ENCODE peak calls at places on chromosomes 12 and 14, in five cellular contexts. One of them, this sample, is unnamed.

GRCh38 chr12:127282786-127283565 is 984.0 kb upstream of the TMEM132C start:
- DNase-seq in AG09319: no peak
- DNase-seq in osteocyte: no peak
- DNase-seq in A549: no peak
- DNase-seq in neural progenitor cell: no peak
- DNase-seq in this sample: no peak

GRCh38 chr12:102474438-102475064 is 5.8 kb downstream of the IGF1 start:
- DNase-seq in A549: peak
- DNase-seq in osteocyte: no peak
- DNase-seq in neural progenitor cell: no peak
- DNase-seq in AG09319: no peak
- DNase-seq in this sample: no peak

GRCh38 chr12:101783838-101784237 is 44.6 kb upstream of the SYCP3 start:
- DNase-seq in A549: no peak
- DNase-seq in osteocyte: no peak
- DNase-seq in neural progenitor cell: no peak
- DNase-seq in AG09319: no peak
- DNase-seq in this sample: no peak

GRCh38 chr14:82501554-82501953 is 967.9 kb upstream of the SEL1L start:
- DNase-seq in osteocyte: no peak
- DNase-seq in A549: no peak
- DNase-seq in neural progenitor cell: no peak
- DNase-seq in AG09319: no peak
- DNase-seq in this sample: no peak

GRCh38 chr14:105096206-105096875 is 31.1 kb upstream of the GPR132 start:
- DNase-seq in neural progenitor cell: no peak
- DNase-seq in A549: no peak
- DNase-seq in AG09319: no peak
- DNase-seq in osteocyte: no peak
- DNase-seq in this sample: no peak

GRCh38 chr14:75822522-75823288 is 159.1 kb downstream of the TGFB3 start:
- DNase-seq in A549: no peak
- DNase-seq in osteocyte: no peak
- DNase-seq in neural progenitor cell: no peak
- DNase-seq in AG09319: no peak
- DNase-seq in this sample: no peak

GRCh38 chr12:51970904-51971646 is 19.6 kb downstream of the ACVR1B start:
- DNase-seq in neural progenitor cell: peak
- DNase-seq in A549: peak
- DNase-seq in osteocyte: no peak
- DNase-seq in AG09319: no peak
- DNase-seq in this sample: peak

GRCh38 chr12:67698711-67699603 is 50.4 kb downstream of the DYRK2 start:
- DNase-seq in AG09319: no peak
- DNase-seq in neural progenitor cell: no peak
- DNase-seq in A549: no peak
- DNase-seq in osteocyte: no peak
- DNase-seq in this sample: no peak

GRCh38 chr14:96582641-96582980 is 80.4 kb downstream of the PAPOLA start:
- DNase-seq in osteocyte: peak
- DNase-seq in A549: no peak
- DNase-seq in AG09319: no peak
- DNase-seq in neural progenitor cell: no peak
- DNase-seq in this sample: no peak

DNA sequence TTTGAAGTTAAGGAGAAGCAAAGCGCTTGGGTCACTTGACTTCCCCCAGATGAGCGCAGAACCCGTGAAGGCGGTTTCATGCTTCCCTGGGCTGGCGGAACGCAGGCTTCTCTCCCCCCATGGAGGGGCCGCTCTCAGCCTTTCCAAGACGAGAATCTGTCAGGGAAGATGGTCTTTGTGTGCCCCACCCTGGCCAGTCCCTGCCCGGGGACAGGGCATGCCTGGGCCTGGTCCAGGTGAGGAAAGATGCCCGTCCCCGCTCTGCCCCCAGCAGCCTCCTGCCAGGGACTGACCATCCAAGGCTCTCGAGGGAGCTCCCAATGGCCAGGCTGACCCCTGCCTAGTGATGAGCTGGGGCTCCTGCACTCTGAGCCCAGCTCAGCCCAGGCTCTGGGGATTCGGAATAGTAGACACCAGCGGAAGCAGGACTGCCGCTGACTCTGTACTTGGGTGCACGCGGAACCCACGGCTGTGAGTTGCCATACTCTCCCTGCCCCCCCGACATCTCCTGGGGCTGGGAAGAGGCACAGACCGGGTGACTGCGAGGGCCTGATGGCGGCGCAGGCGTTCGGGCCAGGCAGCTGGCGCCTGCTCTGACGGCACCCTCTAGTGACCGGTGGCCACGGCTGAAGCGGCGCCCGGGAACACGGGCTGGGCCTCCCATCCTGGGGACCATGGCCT is 142.2 kb upstream of the FKBP4 start:
- DNase-seq in osteocyte: no peak
- DNase-seq in neural progenitor cell: peak
- DNase-seq in AG09319: no peak
- DNase-seq in A549: peak
- DNase-seq in this sample: no peak
- TF ChIP-seq CTCF in osteocyte: no peak
- TF ChIP-seq CTCF in neural progenitor cell: peak
- TF ChIP-seq CTCF in AG09319: no peak
- TF ChIP-seq CTCF in A549: peak
- TF ChIP-seq CTCF in this sample: no peak

GRCh38 chr14:90458536-90458935 is 61.7 kb downstream of the CALM1 start:
- DNase-seq in osteocyte: no peak
- DNase-seq in neural progenitor cell: no peak
- DNase-seq in AG09319: no peak
- DNase-seq in A549: no peak
- DNase-seq in this sample: no peak

GRCh38 chr14:90464481-90464880 is 67.7 kb downstream of the CALM1 start:
- DNase-seq in neural progenitor cell: no peak
- DNase-seq in AG09319: no peak
- DNase-seq in osteocyte: no peak
- DNase-seq in A549: no peak
- DNase-seq in this sample: no peak

GRCh38 chr14:90460136-90460535 is 63.3 kb downstream of the CALM1 start:
- DNase-seq in AG09319: no peak
- DNase-seq in osteocyte: peak
- DNase-seq in A549: no peak
- DNase-seq in neural progenitor cell: no peak
- DNase-seq in this sample: no peak

GRCh38 chr14:90457191-90457590 is 60.4 kb downstream of the CALM1 start:
- DNase-seq in A549: no peak
- DNase-seq in neural progenitor cell: no peak
- DNase-seq in AG09319: no peak
- DNase-seq in osteocyte: no peak
- DNase-seq in this sample: no peak

DNA sequence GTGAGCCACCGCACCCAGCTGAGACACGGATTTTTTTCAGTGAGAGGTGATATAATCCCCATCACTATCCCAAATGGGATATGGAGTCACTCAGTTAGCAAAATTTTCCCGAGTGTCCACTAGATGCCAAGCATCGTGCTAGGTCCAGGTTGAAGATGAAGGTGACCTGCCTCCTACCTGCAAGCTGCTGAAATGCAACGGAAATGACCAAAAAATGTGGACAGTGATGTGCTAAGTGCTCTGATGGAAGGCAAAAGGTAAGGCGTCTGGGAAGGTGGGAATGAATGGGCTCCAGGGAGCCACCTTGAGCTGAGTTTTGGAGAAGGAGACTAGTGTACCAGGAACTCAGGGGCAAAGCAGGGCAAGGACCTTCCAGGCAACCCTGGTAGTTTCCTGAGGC is 64.6 kb downstream of the CALM1 start:
- DNase-seq in A549: peak
- DNase-seq in AG09319: no peak
- DNase-seq in osteocyte: no peak
- DNase-seq in neural progenitor cell: no peak
- DNase-seq in this sample: no peak
- TF ChIP-seq CTCF in A549: no peak
- TF ChIP-seq CTCF in AG09319: no peak
- TF ChIP-seq CTCF in osteocyte: no peak
- TF ChIP-seq CTCF in neural progenitor cell: no peak
- TF ChIP-seq CTCF in this sample: no peak

DNA sequence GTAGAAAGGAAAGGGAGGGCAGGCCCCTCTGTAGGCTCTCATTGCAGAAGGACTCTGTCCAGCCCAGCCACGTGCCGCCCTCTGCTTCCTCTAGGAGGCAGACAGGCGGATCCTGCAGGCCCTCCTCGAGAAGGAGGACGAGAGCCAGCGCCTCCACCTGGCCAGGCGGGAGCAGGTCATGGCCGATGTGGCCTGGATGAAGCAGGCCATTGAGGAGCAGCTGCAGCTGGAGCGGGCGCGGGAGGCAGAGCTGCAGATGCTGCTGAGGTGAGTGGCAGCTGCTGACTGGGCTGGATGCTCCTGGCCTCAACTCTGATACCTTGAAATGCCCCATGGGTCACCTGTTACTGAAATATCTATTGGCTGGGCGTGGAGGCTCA is 10.9 kb downstream of the TCHP start:
- DNase-seq in neural progenitor cell: peak
- DNase-seq in A549: peak
- DNase-seq in osteocyte: no peak
- DNase-seq in AG09319: no peak
- DNase-seq in this sample: peak
- TF ChIP-seq CTCF in neural progenitor cell: peak
- TF ChIP-seq CTCF in A549: peak
- TF ChIP-seq CTCF in osteocyte: peak
- TF ChIP-seq CTCF in AG09319: peak
- TF ChIP-seq CTCF in this sample: peak

DNA sequence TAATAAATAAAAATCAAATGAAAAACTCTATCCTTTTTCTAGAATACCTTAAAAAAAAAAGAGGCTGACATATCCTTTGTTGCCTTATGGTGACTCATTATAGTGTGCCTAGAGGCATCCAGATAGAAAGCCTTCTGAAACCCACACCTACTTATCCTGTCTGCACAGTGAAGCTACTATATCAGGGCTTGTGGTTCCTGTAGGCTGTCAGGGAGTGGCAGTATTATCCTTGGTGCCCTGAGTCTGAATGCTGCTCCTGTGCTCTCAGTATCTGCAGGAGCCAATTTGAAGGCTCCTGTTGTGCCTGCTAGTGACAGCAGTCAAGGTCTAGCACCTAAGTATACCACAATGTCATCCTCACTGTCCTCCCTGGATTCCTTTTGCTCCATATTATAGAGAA is 168.4 kb upstream of the AVPR1A start:
- DNase-seq in A549: peak
- DNase-seq in AG09319: no peak
- DNase-seq in osteocyte: no peak
- DNase-seq in neural progenitor cell: no peak
- DNase-seq in this sample: no peak
- TF ChIP-seq CTCF in A549: no peak
- TF ChIP-seq CTCF in AG09319: no peak
- TF ChIP-seq CTCF in osteocyte: peak
- TF ChIP-seq CTCF in neural progenitor cell: no peak
- TF ChIP-seq CTCF in this sample: no peak

DNA sequence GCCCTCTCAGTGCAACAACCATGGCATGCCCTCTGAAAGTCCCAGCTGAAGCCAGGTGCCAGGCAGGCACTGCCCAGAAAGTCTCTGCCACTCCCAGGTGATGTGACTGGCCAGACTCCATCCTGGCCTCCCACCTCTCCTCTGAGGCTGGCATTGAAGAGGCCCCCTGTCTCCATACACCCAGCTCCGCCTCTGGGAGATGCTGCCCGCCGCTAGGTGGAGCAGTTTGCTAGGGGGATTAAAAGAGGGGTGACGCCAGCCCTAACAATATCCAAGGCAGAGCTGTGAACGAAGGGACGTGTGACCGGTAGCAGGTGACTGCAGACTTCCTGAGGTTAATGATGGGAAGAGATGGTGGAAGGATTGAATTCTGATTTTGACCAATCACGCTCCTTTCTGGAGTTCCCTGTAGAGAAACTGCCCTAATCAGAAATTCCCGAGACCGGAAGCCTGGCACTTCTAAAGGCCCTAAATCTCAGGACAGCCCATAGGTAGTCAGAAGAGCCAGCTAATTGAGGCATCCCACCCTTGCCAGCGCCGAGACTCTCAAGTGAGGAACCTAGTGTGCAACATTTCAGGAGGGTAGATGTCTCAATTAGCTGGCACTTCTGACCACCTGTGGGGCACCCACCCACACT is 8.3 kb upstream of the PLEK2 start:
- DNase-seq in osteocyte: no peak
- DNase-seq in neural progenitor cell: peak
- DNase-seq in AG09319: no peak
- DNase-seq in A549: no peak
- DNase-seq in this sample: no peak
- TF ChIP-seq CTCF in osteocyte: no peak
- TF ChIP-seq CTCF in neural progenitor cell: peak
- TF ChIP-seq CTCF in AG09319: peak
- TF ChIP-seq CTCF in A549: peak
- TF ChIP-seq CTCF in this sample: no peak

GRCh38 chr12:13135336-13136178 is 32.1 kb upstream of the GSG1 start:
- DNase-seq in A549: peak
- DNase-seq in neural progenitor cell: no peak
- DNase-seq in osteocyte: peak
- DNase-seq in AG09319: peak
- DNase-seq in this sample: no peak
- TF ChIP-seq CTCF in A549: no peak
- TF ChIP-seq CTCF in neural progenitor cell: no peak
- TF ChIP-seq CTCF in osteocyte: peak
- TF ChIP-seq CTCF in AG09319: peak
- TF ChIP-seq CTCF in this sample: no peak

GRCh38 chr12:38905480-38906351 is at the start of gene CPNE8:
- DNase-seq in A549: peak
- DNase-seq in osteocyte: peak
- DNase-seq in neural progenitor cell: peak
- DNase-seq in AG09319: peak
- DNase-seq in this sample: peak
- TF ChIP-seq CTCF in A549: no peak
- TF ChIP-seq CTCF in osteocyte: no peak
- TF ChIP-seq CTCF in neural progenitor cell: no peak
- TF ChIP-seq CTCF in AG09319: no peak
- TF ChIP-seq CTCF in this sample: no peak

This sample was measured in nephron progenitor cell.